ENCODE peak calls at places on chromosomes 13 and 19, in seven cellular contexts. J, K, P, H, X, Q and G are unnamed samples.

GRCh38 chr19:46944918-46945628 is 74.6 kb upstream of the NPAS1 start:
- DNase-seq in H (peak; percentile 76), J (peak; percentile 87), K (peak; percentile 77), P (no peak), X (peak; percentile 54), Q (peak; percentile 88), G (no peak)

GRCh38 chr13:49532593-49532992 is 36.8 kb downstream of the PHF11 start:
- DNase-seq in P (no peak), K (no peak), H (no peak), X (no peak), J (no peak), Q (no peak), G (no peak)

GRCh38 chr19:1471514-1472107 is 7.4 kb downstream of the C19orf25 start:
- DNase-seq in X (no peak), Q (no peak), P (peak; percentile 38), K (no peak), H (no peak), J (peak; percentile 49), G (no peak)

GRCh38 chr19:52296400-52296772 is 583 bp upstream of the ZNF480 start:
- DNase-seq in X (no peak), K (no peak), P (no peak), Q (no peak), H (no peak), J (no peak), G (no peak)

GRCh38 chr19:34712606-34713261 is 21.3 kb upstream of the ZNF181 start:
- DNase-seq in Q (no peak), X (peak; percentile 40), K (no peak), J (no peak), H (peak; percentile 68), P (peak; percentile 82), G (peak; percentile 54)

GRCh38 chr19:43784981-43785808 is 4.4 kb upstream of the KCNN4 start:
- DNase-seq in X (peak; percentile 63), K (no peak), H (peak; percentile 57), P (peak; percentile 86), Q (no peak), J (no peak), G (peak; percentile 73)

GRCh38 chr13:113557013-113557412 is 27.5 kb upstream of the TFDP1 start:
- DNase-seq in P (no peak), J (no peak), X (no peak), K (no peak), H (no peak), Q (peak; percentile 36), G (no peak)

GRCh38 chr19:1237754-1238372 is at the start of gene CBARP:
- DNase-seq in K (peak; percentile 44), P (no peak), J (no peak), Q (no peak), H (no peak), X (peak; percentile 54), G (peak; percentile 67)

GRCh38 chr19:15304140-15304705 is 28.1 kb downstream of the BRD4 start:
- DNase-seq in J (peak; percentile 67), H (no peak), K (peak; percentile 40), X (no peak), P (no peak), Q (no peak), G (no peak)

GRCh38 chr13:21676611-21677021 is 5.7 kb downstream of the FGF9 start:
- DNase-seq in J (no peak), X (peak; percentile 77), Q (no peak), K (no peak), P (peak; percentile 45), H (no peak), G (no peak)

GRCh38 chr19:379796-380195 is 29.2 kb downstream of the C2CD4C start:
- DNase-seq in Q (peak; percentile 68), J (no peak), K (no peak), H (no peak), P (no peak), X (no peak), G (no peak)

GRCh38 chr19:48117515-48118330 is 7.1 kb upstream of the PLA2G4C start:
- DNase-seq in H (no peak), J (no peak), X (peak; percentile 52), P (no peak), Q (no peak), K (no peak), G (no peak)
- TF ChIP-seq CTCF in H (peak; percentile 16), J (no peak), X (no peak), P (peak; percentile 29), Q (no peak), K (no peak), G (peak; percentile 20)

GRCh38 chr13:39047560-39047959 is 9.3 kb downstream of the NHLRC3 start:
- DNase-seq in X (peak; percentile 52), J (no peak), P (no peak), Q (no peak), H (no peak), K (no peak), G (no peak)
- TF ChIP-seq CTCF in X (no peak), J (no peak), P (no peak), Q (no peak), H (peak; percentile 52), K (no peak), G (no peak)

DNA sequence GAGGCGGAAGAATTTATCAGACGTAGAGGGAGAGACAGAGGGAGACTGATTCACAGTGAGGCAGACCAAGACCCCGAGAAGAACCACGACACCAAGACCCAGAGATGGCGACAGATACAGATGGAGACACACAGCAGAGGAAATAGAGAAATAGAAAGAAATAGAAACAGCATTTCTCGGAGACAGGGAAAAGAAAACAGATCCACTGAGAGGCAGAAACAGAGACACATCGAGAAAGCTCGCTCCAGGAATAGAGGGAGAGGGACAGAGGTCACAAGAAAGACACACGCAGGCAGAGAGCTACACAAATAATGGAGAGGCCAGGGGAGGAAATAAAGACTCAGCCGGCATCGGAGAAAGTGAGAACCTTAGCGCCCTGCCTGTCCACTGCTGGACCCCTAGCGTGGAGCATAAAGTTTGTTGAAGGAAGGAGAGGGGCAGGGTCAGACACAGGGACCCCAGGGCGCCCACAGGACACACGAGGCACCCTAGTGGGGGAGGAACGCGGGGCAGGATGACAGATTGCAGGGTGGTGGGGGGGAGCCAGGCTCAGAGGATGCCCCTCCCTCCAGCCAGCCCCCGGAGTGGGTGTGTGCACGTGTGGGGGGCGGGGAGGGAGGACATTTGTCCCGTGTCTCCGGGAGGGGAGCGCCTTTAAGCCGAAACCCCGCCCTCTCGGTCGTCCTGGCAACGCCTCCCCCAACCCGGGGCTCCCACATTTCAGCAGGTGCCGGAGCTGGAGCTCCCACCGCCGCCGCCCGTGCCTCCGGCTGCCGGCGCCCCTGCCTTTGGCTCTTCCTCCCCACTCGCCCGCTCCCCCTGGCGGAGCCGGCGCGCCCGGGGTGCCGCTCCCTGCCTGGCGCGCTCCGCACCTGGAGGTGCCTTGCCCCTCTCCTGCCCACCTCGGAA is at the start of gene PRKCG:
- DNase-seq in X (peak; percentile 86), P (no peak), H (no peak), Q (no peak), K (peak; percentile 29), J (peak; percentile 69), G (peak; percentile 66)
- TF ChIP-seq CTCF in X (no peak), P (peak; percentile 41), H (peak; percentile 37), Q (no peak), K (peak; percentile 71), J (peak; percentile 21), G (peak; percentile 63)

DNA sequence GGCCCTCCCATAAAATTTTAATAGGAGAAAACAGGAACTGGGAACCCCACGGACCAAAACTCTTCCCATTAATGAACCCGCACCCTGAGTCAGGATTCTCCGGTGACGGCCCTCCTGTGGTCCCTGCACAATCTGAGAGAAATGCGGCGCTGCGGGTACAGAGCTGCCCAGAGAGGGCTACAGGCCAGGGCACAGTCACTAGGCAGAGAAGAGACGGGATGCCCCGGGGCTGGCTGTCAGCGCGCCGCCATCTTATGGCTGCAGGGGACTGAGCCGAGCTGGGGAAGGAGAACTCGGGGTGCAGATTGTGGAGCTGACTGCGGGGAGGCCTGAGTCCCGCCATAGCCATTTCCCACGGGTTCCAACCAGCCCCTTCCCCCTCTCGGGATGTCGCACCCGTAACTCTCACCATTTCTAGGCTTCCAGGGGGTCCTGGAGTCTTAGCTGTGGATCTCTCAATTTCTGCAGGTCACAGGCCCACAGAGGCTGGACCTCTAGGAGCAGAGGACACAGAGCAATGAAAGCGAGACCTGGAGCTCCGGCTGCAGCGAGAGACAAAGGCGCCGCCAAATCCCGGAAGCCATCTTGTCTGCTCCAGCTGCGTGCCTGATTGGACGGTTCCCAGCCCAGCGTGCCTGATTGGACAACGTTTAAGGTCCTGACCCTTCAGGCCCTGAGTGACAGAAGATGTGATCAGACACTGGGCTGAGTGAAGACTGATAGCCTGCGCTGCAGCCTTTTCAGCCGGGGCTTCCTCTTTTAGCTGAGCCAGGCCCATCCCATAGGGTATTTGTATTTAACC is at the start of gene ZNF675:
- DNase-seq in X (peak; percentile 92), P (peak; percentile 96), K (peak; percentile 94), H (peak; percentile 94), Q (peak; percentile 99), J (peak; percentile 94), G (peak; percentile 84)
- TF ChIP-seq CTCF in X (no peak), P (peak; percentile 19), K (peak; percentile 33), H (peak; percentile 17), Q (no peak), J (no peak), G (no peak)

GRCh38 chr19:8237026-8237425 is 27.9 kb downstream of the CERS4 start:
- DNase-seq in P (no peak), H (no peak), K (no peak), X (no peak), Q (no peak), J (no peak), G (no peak)
- TF ChIP-seq CTCF in P (no peak), H (no peak), K (no peak), X (no peak), Q (no peak), J (no peak), G (no peak)

GRCh38 chr13:33057019-33057785 is 41.0 kb downstream of the KL start:
- DNase-seq in H (peak; percentile 23), Q (no peak), X (no peak), J (no peak), P (peak; percentile 4), K (no peak), G (peak; percentile 65)
- TF ChIP-seq CTCF in H (peak; percentile 71), Q (no peak), X (peak; percentile 25), J (peak; percentile 20), P (peak; percentile 37), K (peak; percentile 62), G (no peak)